ENCODE peak calls at places on chromosomes 7 and 10, in four cellular contexts. L is endothelial cell, E is left lung, S is heart right ventricle. Y is an unnamed sample.

GRCh38 chr10:95739046-95739445 is 16.9 kb upstream of the ENTPD1 start:
- DNase-seq in S (no peak), E (no peak), L (no peak), Y (no peak)

GRCh38 chr10:129332476-129332875 is 134.6 kb upstream of the MGMT start:
- DNase-seq in E (no peak), L (peak), S (no peak), Y (no peak)

GRCh38 chr10:49518982-49519578 is 19.8 kb downstream of the ERCC6 start:
- DNase-seq in L (peak), S (peak), E (no peak), Y (no peak)

GRCh38 chr10:43734716-43735115 is 86.0 kb upstream of the ZNF32 start:
- DNase-seq in S (no peak), L (no peak), E (no peak), Y (no peak)

GRCh38 chr10:86285136-86285790 is 81.3 kb downstream of the GRID1 start:
- DNase-seq in S (no peak), L (peak), E (no peak), Y (peak)

GRCh38 chr7:99665989-99666388 is 13.8 kb downstream of the CYP3A5 start:
- DNase-seq in S (no peak), E (no peak), L (no peak), Y (no peak)

GRCh38 chr10:132872658-132873057 is 69.7 kb downstream of the CFAP46 start:
- DNase-seq in S (no peak), L (no peak), E (peak), Y (peak)

GRCh38 chr7:151763420-151763984 is 113.4 kb downstream of the PRKAG2 start:
- DNase-seq in E (no peak), S (no peak), L (no peak), Y (no peak)

GRCh38 chr7:113907617-113908016 is 11.2 kb downstream of the PPP1R3A start:
- DNase-seq in L (no peak), E (no peak), S (no peak), Y (no peak)

GRCh38 chr10:88903715-88904114 is 23.7 kb downstream of the STAMBPL1 start:
- DNase-seq in E (no peak), S (no peak), L (no peak), Y (no peak)